ENCODE peak calls at places on chromosomes 7 and 10, in six cellular contexts. W, N, B, I, Z and S are unnamed samples.
A peak's percentile ranks its signal among the peaks of the same experiment; 100 is the strongest.

GRCh38 chr7:155684546-155684945 is 40.1 kb downstream of the RBM33 start:
- DNase-seq in W (no peak), N (no peak), B (no peak), I (no peak), Z (no peak), S (no peak)

GRCh38 chr7:130966246-130967009 is 232.4 kb upstream of the KLF14 start:
- DNase-seq in W (no peak), N (no peak), B (no peak), I (no peak), Z (no peak), S (no peak)

GRCh38 chr7:17986826-17987225 is 40.8 kb downstream of the PRPS1L1 start:
- DNase-seq in W (peak; percentile 75), N (no peak), B (peak; percentile 76), I (no peak), Z (no peak), S (no peak)

GRCh38 chr10:130808686-130809085 is 502.8 kb downstream of the TCERG1L start:
- DNase-seq in W (no peak), N (no peak), B (no peak), I (no peak), Z (no peak), S (no peak)

GRCh38 chr10:60732240-60733188 is 45.8 kb upstream of the CDK1 start:
- DNase-seq in W (no peak), N (no peak), B (no peak), I (no peak), Z (no peak), S (no peak)

GRCh38 chr10:89643812-89644690 is 991 bp downstream of the PANK1 start:
- DNase-seq in W (peak; percentile 97), N (peak; percentile 87), B (peak; percentile 96), I (no peak), Z (peak; percentile 96), S (peak; percentile 76)

GRCh38 chr7:134802762-134803161 is 23.3 kb downstream of the CALD1 start:
- DNase-seq in W (no peak), N (no peak), B (no peak), I (no peak), Z (no peak), S (no peak)

GRCh38 chr7:151174246-151175046 is 7.0 kb upstream of the GBX1 start:
- DNase-seq in W (no peak), N (peak; percentile 37), B (no peak), I (no peak), Z (no peak), S (no peak)

GRCh38 chr7:123183431-123183830 is 16.3 kb downstream of the SLC13A1 start:
- DNase-seq in W (no peak), N (no peak), B (no peak), I (no peak), Z (no peak), S (no peak)

GRCh38 chr7:108384721-108385483 is 71.3 kb downstream of the NRCAM start:
- DNase-seq in W (no peak), N (no peak), B (no peak), I (no peak), Z (no peak), S (no peak)

GRCh38 chr10:88165849-88166271 is 302.4 kb downstream of the PTEN start:
- DNase-seq in W (no peak), N (no peak), B (peak; percentile 87), I (no peak), Z (no peak), S (no peak)

GRCh38 chr7:44967571-44968446 is 11.0 kb downstream of the MYO1G start:
- DNase-seq in W (peak; percentile 32), N (no peak), B (no peak), I (no peak), Z (no peak), S (no peak)

GRCh38 chr10:266974-267425 is 131.7 kb downstream of the ZMYND11 start:
- DNase-seq in W (peak; percentile 79), N (no peak), B (peak; percentile 70), I (no peak), Z (no peak), S (no peak)

GRCh38 chr10:79933961-79934360 is 14.9 kb downstream of the SFTPD start:
- DNase-seq in W (no peak), N (no peak), B (no peak), I (no peak), Z (no peak), S (no peak)

GRCh38 chr10:59805043-59805442 is 51.8 kb upstream of the MRLN start:
- DNase-seq in W (peak; percentile 12), N (no peak), B (no peak), I (no peak), Z (no peak), S (no peak)

GRCh38 chr7:124954766-124955165 is 25.1 kb upstream of the POT1 start:
- DNase-seq in W (no peak), N (no peak), B (no peak), I (no peak), Z (no peak), S (no peak)

GRCh38 chr7:146683439-146683838 is 566.8 kb downstream of the CNTNAP2 start:
- DNase-seq in W (peak; percentile 57), N (no peak), B (peak; percentile 60), I (no peak), Z (no peak), S (no peak)

GRCh38 chr10:64840341-64840740 is 1319.1 kb downstream of the REEP3 start:
- DNase-seq in W (no peak), N (no peak), B (no peak), I (no peak), Z (no peak), S (no peak)

GRCh38 chr7:108000875-108001758 is 1.8 kb downstream of the LAMB1 start:
- DNase-seq in W (peak; percentile 58), N (peak; percentile 74), B (no peak), I (no peak), Z (no peak), S (no peak)